ENCODE peak calls at places on chromosomes 5 and 9, in nine cellular contexts. M is CD8-positive, alpha-beta T cell; I is tibial artery; F is psoas muscle; U is cardiac muscle cell; X is BE2C; R is suprapubic skin; D is A549; Z is foreskin keratinocyte. N is an unnamed sample. For H3K4me1, the result is how much of the 10 kb centered on the place peaks cover.

GRCh38 chr9:109251080-109251775 is 69.6 kb downstream of the EPB41L4B start:
- DNase-seq in M (no peak), I (no peak), F (no peak), U (peak), X (no peak), R (no peak), D (peak), Z (no peak), N (no peak)

GRCh38 chr9:105510024-105510423 is 47.9 kb upstream of the FKTN start:
- DNase-seq in M (no peak), I (no peak), F (no peak), U (peak), X (no peak), R (no peak), D (no peak), Z (peak), N (no peak)

GRCh38 chr9:136019041-136019680 is 58.0 kb upstream of the UBAC1 start:
- DNase-seq in M (no peak), I (peak), F (no peak), U (no peak), X (peak), R (no peak), D (no peak), Z (no peak), N (no peak)

GRCh38 chr9:4344946-4345345 is 45.1 kb upstream of the GLIS3 start:
- DNase-seq in M (no peak), I (no peak), F (no peak), U (no peak), X (no peak), R (no peak), D (no peak), Z (peak), N (no peak)

GRCh38 chr9:19642256-19642655 is 146.6 kb downstream of the SLC24A2 start:
- DNase-seq in M (no peak), I (no peak), F (no peak), U (peak), X (no peak), R (no peak), D (no peak), Z (no peak), N (no peak)

GRCh38 chr5:33415811-33416354 is 24.9 kb upstream of the TARS1 start:
- DNase-seq in M (no peak), I (no peak), F (no peak), U (no peak), X (no peak), R (no peak), D (no peak), Z (no peak), N (no peak)

GRCh38 chr5:23367863-23368262 is 139.5 kb upstream of the PRDM9 start:
- DNase-seq in M (no peak), I (no peak), F (no peak), U (no peak), X (no peak), R (no peak), D (no peak), Z (no peak), N (no peak)

GRCh38 chr5:139698461-139699146 is 50.5 kb downstream of the CXXC5 start:
- DNase-seq in M (no peak), I (peak), F (peak), U (peak), X (peak), R (peak), D (no peak), Z (no peak), N (no peak)

GRCh38 chr5:423626-424258 is 19.2 kb upstream of the EXOC3 start:
- DNase-seq in M (no peak), I (peak), F (peak), U (no peak), X (no peak), R (peak), D (no peak), Z (no peak), N (no peak)

GRCh38 chr9:136963341-136963740 is 11.3 kb downstream of the LCN12 start:
- DNase-seq in M (no peak), I (no peak), F (no peak), U (no peak), X (no peak), R (no peak), D (no peak), Z (no peak), N (no peak)

GRCh38 chr5:121872846-121873245 is 21.2 kb downstream of the FTMT start:
- DNase-seq in M (no peak), I (no peak), F (no peak), U (no peak), X (no peak), R (no peak), D (no peak), Z (no peak), N (no peak)

GRCh38 chr5:16430349-16431089 is 35.1 kb downstream of the ZNF622 start:
- DNase-seq in M (no peak), I (no peak), F (no peak), U (no peak), X (no peak), R (no peak), D (no peak), Z (no peak), N (no peak)

GRCh38 chr9:8492034-8492433 is 692.5 kb upstream of the DMAC1 start:
- DNase-seq in M (no peak), I (no peak), F (no peak), U (no peak), X (no peak), R (no peak), D (no peak), Z (no peak), N (no peak)

GRCh38 chr9:6920040-6920439 is 162.3 kb downstream of the KDM4C start:
- DNase-seq in M (no peak), I (no peak), F (no peak), U (no peak), X (no peak), R (no peak), D (no peak), Z (no peak), N (no peak)

GRCh38 chr9:89744730-89745129 is 139.9 kb downstream of the GADD45G start:
- DNase-seq in M (no peak), I (no peak), F (no peak), U (no peak), X (no peak), R (no peak), D (no peak), Z (peak), N (no peak)

GRCh38 chr5:9976621-9977020 is 273.1 kb downstream of the ATPSCKMT start:
- DNase-seq in M (no peak), I (no peak), F (no peak), U (no peak), X (no peak), R (no peak), D (no peak), Z (no peak), N (no peak)

GRCh38 chr5:135829681-135830383 is 4.6 kb upstream of the SLC25A48 start:
- DNase-seq in M (no peak), I (no peak), F (peak), U (peak), X (peak), R (no peak), D (peak), Z (no peak), N (no peak)

GRCh38 chr5:6634788-6635430 is 1.7 kb downstream of the SRD5A1 start:
- DNase-seq in M (no peak), I (no peak), F (no peak), U (no peak), X (no peak), R (no peak), D (no peak), Z (peak), N (no peak)

GRCh38 chr5:33049845-33050244 is 338.7 kb downstream of the NPR3 start:
- DNase-seq in M (no peak), I (no peak), F (no peak), U (peak), X (no peak), R (no peak), D (peak), Z (peak), N (peak)

GRCh38 chr5:133708451-133708850 is 96.1 kb upstream of the FSTL4 start:
- DNase-seq in M (no peak), I (no peak), F (no peak), U (no peak), X (peak), R (peak), D (no peak), Z (no peak), N (no peak)

GRCh38 chr5:127386557-127386956 is 96.0 kb downstream of the MEGF10 start:
- DNase-seq in M (no peak), I (no peak), F (no peak), U (no peak), X (no peak), R (no peak), D (peak), Z (no peak), N (no peak)

GRCh38 chr9:133644968-133645765 is 9.0 kb downstream of the DBH start:
- DNase-seq in M (no peak), I (no peak), F (no peak), U (no peak), X (peak), R (no peak), D (no peak), Z (no peak), N (no peak)

GRCh38 chr9:63816742-63817621 is 1468.0 kb downstream of the FOXD4L5 start:
- DNase-seq in M (peak), I (peak), F (peak), U (peak), X (peak), R (peak), D (peak), Z (peak), N (peak)

GRCh38 chr5:180820788-180821321 is 18.2 kb upstream of the MGAT1 start:
- DNase-seq in M (no peak), I (no peak), F (no peak), U (peak), X (no peak), R (peak), D (no peak), Z (no peak), N (no peak)

GRCh38 chr5:69046375-69046957 is 47.3 kb upstream of the SLC30A5 start:
- DNase-seq in M (no peak), I (no peak), F (no peak), U (peak), X (no peak), R (no peak), D (peak), Z (no peak), N (no peak)

GRCh38 chr9:93020785-93021670 is 37.5 kb upstream of the SUSD3 start:
- DNase-seq in M (no peak), I (no peak), F (no peak), U (no peak), X (no peak), R (peak), D (no peak), Z (no peak), N (no peak)

GRCh38 chr5:149002761-149003689 is 59.8 kb downstream of the SH3TC2 start:
- DNase-seq in M (no peak), I (no peak), F (no peak), U (no peak), X (no peak), R (no peak), D (peak), Z (peak), N (no peak)

GRCh38 chr5:178469011-178469974 is 120.9 kb downstream of the COL23A1 start:
- DNase-seq in M (no peak), I (no peak), F (no peak), U (no peak), X (no peak), R (peak), D (no peak), Z (no peak), N (no peak)

GRCh38 chr5:76831108-76831447 is 12.2 kb downstream of the F2RL1 start:
- DNase-seq in M (no peak), I (no peak), F (no peak), U (peak), X (no peak), R (no peak), D (no peak), Z (no peak), N (no peak)

GRCh38 chr9:101162231-101162630 is 133.7 kb downstream of the PLPPR1 start:
- DNase-seq in M (no peak), I (no peak), F (no peak), U (no peak), X (no peak), R (no peak), D (no peak), Z (no peak), N (no peak)

GRCh38 chr9:101166717-101167116 is 138.2 kb downstream of the PLPPR1 start:
- DNase-seq in M (no peak), I (no peak), F (no peak), U (no peak), X (no peak), R (no peak), D (no peak), Z (no peak), N (no peak)

DNA sequence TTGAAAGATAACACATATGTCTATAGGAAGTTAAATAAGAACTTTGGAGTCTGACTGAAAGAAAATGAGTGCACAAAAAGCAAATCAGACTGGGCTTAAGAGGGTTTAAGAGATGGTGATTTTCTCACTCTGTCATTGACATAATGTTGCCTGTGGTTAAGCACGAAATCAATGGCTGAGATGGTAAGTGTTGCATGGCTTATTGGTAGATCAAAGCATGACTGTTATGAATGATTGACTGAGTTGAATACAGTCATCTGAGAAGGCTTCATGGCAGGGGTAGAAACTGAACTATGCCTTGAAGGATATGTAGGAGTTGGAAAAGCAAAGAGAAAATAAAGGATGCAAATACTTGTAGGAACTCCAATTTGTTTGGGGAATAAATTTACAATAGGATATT is 136.6 kb downstream of the PLPPR1 start:
- DNase-seq in M (no peak), I (no peak), F (no peak), U (no peak), X (no peak), R (no peak), D (no peak), Z (no peak), N (no peak)
- TF ChIP-seq CTCF in M (no peak), I (no peak), F (no peak), U (no peak), X (no peak), R (no peak), D (no peak), Z (no peak), N (no peak)

GRCh38 chr5:132435891-132436290 is 54.7 kb downstream of the IRF1 start:
- DNase-seq in M (no peak), I (no peak), F (no peak), U (no peak), X (no peak), R (no peak), D (no peak), Z (no peak), N (no peak)
- H3K4me1 ChIP-seq in M (half or more), I (half or more), F (half or more), U (under half), X (under half), R (half or more), D (under half), Z (under half), N (under half)

GRCh38 chr5:92313385-92313784 is 930.3 kb upstream of the ARRDC3 start:
- DNase-seq in M (no peak), I (no peak), F (no peak), U (no peak), X (no peak), R (no peak), D (no peak), Z (no peak), N (no peak)
- TF ChIP-seq CTCF in M (no peak), I (no peak), F (no peak), U (no peak), X (peak), R (no peak), D (no peak), Z (no peak), N (no peak)

GRCh38 chr9:99471033-99471432 is 249.0 kb downstream of the SEC61B start:
- DNase-seq in M (no peak), I (no peak), F (no peak), U (no peak), X (no peak), R (no peak), D (no peak), Z (no peak), N (no peak)
- H3K4me1 ChIP-seq in M (under half), I (under half), F (under half), U (under half), X (under half), R (under half), D (under half), Z (under half), N (under half)

DNA sequence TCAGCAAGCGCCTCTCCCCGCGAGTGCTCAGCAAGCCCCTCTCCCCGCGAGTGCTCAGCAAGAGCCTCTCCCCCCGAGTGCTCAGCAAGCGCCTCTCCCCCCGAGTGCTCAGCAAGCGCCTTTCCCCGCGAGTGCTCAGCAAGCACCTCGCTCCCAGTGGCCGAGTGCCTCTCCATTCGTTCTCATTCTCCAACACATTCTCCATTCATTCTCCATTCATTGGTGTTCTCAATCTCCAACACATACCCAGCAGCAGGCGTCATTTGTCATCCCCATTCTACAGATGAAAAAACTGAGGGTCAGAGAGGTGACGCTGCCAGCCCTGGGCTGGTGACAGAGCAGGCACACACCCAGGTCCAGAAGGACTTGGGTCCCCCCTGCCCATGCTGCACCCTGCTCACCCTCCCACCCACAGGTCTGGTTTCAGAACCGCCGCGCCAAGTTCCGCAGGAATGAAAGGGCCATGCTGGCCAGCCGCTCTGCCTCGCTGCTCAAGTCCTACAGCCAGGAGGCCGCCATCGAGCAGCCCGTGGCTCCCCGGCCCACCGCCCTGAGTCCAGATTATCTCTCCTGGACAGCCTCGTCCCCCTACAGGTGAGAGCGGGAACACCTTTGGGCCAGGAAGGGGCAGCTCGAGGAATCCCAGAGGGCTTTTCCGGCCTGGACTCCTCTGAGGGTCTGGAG is 32.5 kb downstream of the PTGES start:
- DNase-seq in M (no peak), I (no peak), F (no peak), U (no peak), X (peak), R (no peak), D (peak), Z (no peak), N (no peak)
- TF ChIP-seq CTCF in M (no peak), I (no peak), F (no peak), U (peak), X (peak), R (no peak), D (no peak), Z (peak), N (peak)

N was measured in thoracic aorta.